ENCODE peak calls at places on chromosomes 7 and 10, in eight cellular contexts. One of them, this sample, is unnamed.

GRCh38 chr10:59894114-59894513 is 12.2 kb downstream of the CCDC6 start:
- DNase-seq in Daoy: peak
- DNase-seq in right cardiac atrium: peak
- DNase-seq in EL: peak
- DNase-seq in RPMI7951: peak
- DNase-seq in HCEC 1CT: peak
- DNase-seq in nucleus accumbens: no peak
- DNase-seq in NCI-H1436 treated with DMSO at 0.1 percent for 48 hours: no peak
- DNase-seq in this sample: peak

GRCh38 chr10:78752251-78752650 is 316.5 kb upstream of the ZMIZ1 start:
- DNase-seq in Daoy: no peak
- DNase-seq in right cardiac atrium: no peak
- DNase-seq in EL: no peak
- DNase-seq in RPMI7951: no peak
- DNase-seq in HCEC 1CT: no peak
- DNase-seq in nucleus accumbens: no peak
- DNase-seq in NCI-H1436 treated with DMSO at 0.1 percent for 48 hours: no peak
- DNase-seq in this sample: no peak

GRCh38 chr10:803041-803741 is 113.7 kb upstream of the DIP2C start:
- DNase-seq in Daoy: no peak
- DNase-seq in right cardiac atrium: peak
- DNase-seq in EL: no peak
- DNase-seq in RPMI7951: no peak
- DNase-seq in HCEC 1CT: no peak
- DNase-seq in nucleus accumbens: no peak
- DNase-seq in NCI-H1436 treated with DMSO at 0.1 percent for 48 hours: no peak
- DNase-seq in this sample: no peak

GRCh38 chr10:729213-729612 is 39.7 kb upstream of the DIP2C start:
- DNase-seq in Daoy: no peak
- DNase-seq in right cardiac atrium: no peak
- DNase-seq in EL: no peak
- DNase-seq in RPMI7951: no peak
- DNase-seq in HCEC 1CT: no peak
- DNase-seq in nucleus accumbens: no peak
- DNase-seq in NCI-H1436 treated with DMSO at 0.1 percent for 48 hours: no peak
- DNase-seq in this sample: no peak

GRCh38 chr10:105973912-105974311 is 1190.6 kb downstream of the SORCS1 start:
- DNase-seq in Daoy: no peak
- DNase-seq in right cardiac atrium: no peak
- DNase-seq in EL: no peak
- DNase-seq in RPMI7951: no peak
- DNase-seq in HCEC 1CT: no peak
- DNase-seq in nucleus accumbens: no peak
- DNase-seq in NCI-H1436 treated with DMSO at 0.1 percent for 48 hours: no peak
- DNase-seq in this sample: no peak

GRCh38 chr10:72109619-72110215 is 21.4 kb upstream of the SPOCK2 start:
- DNase-seq in Daoy: no peak
- DNase-seq in right cardiac atrium: no peak
- DNase-seq in EL: no peak
- DNase-seq in RPMI7951: no peak
- DNase-seq in HCEC 1CT: no peak
- DNase-seq in nucleus accumbens: no peak
- DNase-seq in NCI-H1436 treated with DMSO at 0.1 percent for 48 hours: no peak
- DNase-seq in this sample: no peak

GRCh38 chr10:59793924-59794323 is 40.7 kb upstream of the MRLN start:
- DNase-seq in Daoy: no peak
- DNase-seq in right cardiac atrium: no peak
- DNase-seq in EL: no peak
- DNase-seq in RPMI7951: no peak
- DNase-seq in HCEC 1CT: no peak
- DNase-seq in nucleus accumbens: no peak
- DNase-seq in NCI-H1436 treated with DMSO at 0.1 percent for 48 hours: no peak
- DNase-seq in this sample: no peak

GRCh38 chr10:93509816-93510215 is 13.4 kb downstream of the CEP55 start:
- DNase-seq in Daoy: no peak
- DNase-seq in right cardiac atrium: no peak
- DNase-seq in EL: no peak
- DNase-seq in RPMI7951: no peak
- DNase-seq in HCEC 1CT: no peak
- DNase-seq in nucleus accumbens: no peak
- DNase-seq in NCI-H1436 treated with DMSO at 0.1 percent for 48 hours: no peak
- DNase-seq in this sample: no peak

GRCh38 chr10:77091745-77092144 is 545.9 kb downstream of the KCNMA1 start:
- DNase-seq in Daoy: no peak
- DNase-seq in right cardiac atrium: no peak
- DNase-seq in EL: no peak
- DNase-seq in RPMI7951: no peak
- DNase-seq in HCEC 1CT: no peak
- DNase-seq in nucleus accumbens: no peak
- DNase-seq in NCI-H1436 treated with DMSO at 0.1 percent for 48 hours: peak
- DNase-seq in this sample: no peak

GRCh38 chr10:3893904-3894563 is 109.0 kb upstream of the KLF6 start:
- DNase-seq in Daoy: peak
- DNase-seq in right cardiac atrium: no peak
- DNase-seq in EL: no peak
- DNase-seq in RPMI7951: no peak
- DNase-seq in HCEC 1CT: no peak
- DNase-seq in nucleus accumbens: no peak
- DNase-seq in NCI-H1436 treated with DMSO at 0.1 percent for 48 hours: no peak
- DNase-seq in this sample: peak

GRCh38 chr7:111437736-111438135 is 124.6 kb downstream of the IMMP2L start:
- DNase-seq in Daoy: no peak
- DNase-seq in right cardiac atrium: no peak
- DNase-seq in EL: no peak
- DNase-seq in RPMI7951: no peak
- DNase-seq in HCEC 1CT: no peak
- DNase-seq in nucleus accumbens: no peak
- DNase-seq in NCI-H1436 treated with DMSO at 0.1 percent for 48 hours: no peak
- DNase-seq in this sample: no peak

GRCh38 chr10:17238445-17239275 is 10.6 kb downstream of the VIM start:
- DNase-seq in Daoy: peak
- DNase-seq in right cardiac atrium: peak
- DNase-seq in EL: peak
- DNase-seq in RPMI7951: peak
- DNase-seq in HCEC 1CT: peak
- DNase-seq in nucleus accumbens: no peak
- DNase-seq in NCI-H1436 treated with DMSO at 0.1 percent for 48 hours: no peak
- DNase-seq in this sample: peak

GRCh38 chr10:52571018-52571417 is 201.6 kb downstream of the MBL2 start:
- DNase-seq in Daoy: no peak
- DNase-seq in right cardiac atrium: no peak
- DNase-seq in EL: no peak
- DNase-seq in RPMI7951: no peak
- DNase-seq in HCEC 1CT: no peak
- DNase-seq in nucleus accumbens: no peak
- DNase-seq in NCI-H1436 treated with DMSO at 0.1 percent for 48 hours: no peak
- DNase-seq in this sample: no peak